ENCODE peak calls at places on chromosomes 13 and 19, in eight cellular contexts. One of them, this sample, is unnamed.
A peak's percentile ranks its signal among the peaks of the same experiment; 100 is the strongest.

GRCh38 chr19:17332677-17333581 is 1.7 kb downstream of the ANO8 start:
- DNase-seq in brain microvascular endothelial cell: no peak
- DNase-seq in GM19239: no peak
- DNase-seq in nucleus accumbens: no peak
- DNase-seq in KG1: no peak
- DNase-seq in stomach: no peak
- DNase-seq in ELR: peak; percentile 65
- DNase-seq in endothelial cell of umbilical vein: peak; percentile 45
- DNase-seq in this sample: no peak

GRCh38 chr19:29992233-29992867 is 50.3 kb downstream of the URI1 start:
- DNase-seq in brain microvascular endothelial cell: no peak
- DNase-seq in GM19239: no peak
- DNase-seq in nucleus accumbens: no peak
- DNase-seq in KG1: no peak
- DNase-seq in stomach: no peak
- DNase-seq in ELR: no peak
- DNase-seq in endothelial cell of umbilical vein: no peak
- DNase-seq in this sample: no peak

GRCh38 chr19:42216653-42217521 is 590 bp downstream of the DEDD2 start:
- DNase-seq in brain microvascular endothelial cell: peak; percentile 19
- DNase-seq in GM19239: no peak
- DNase-seq in nucleus accumbens: peak; percentile 64
- DNase-seq in KG1: no peak
- DNase-seq in stomach: peak; percentile 51
- DNase-seq in ELR: peak; percentile 58
- DNase-seq in endothelial cell of umbilical vein: peak; percentile 47
- DNase-seq in this sample: no peak

GRCh38 chr19:39212377-39212742 is 8.3 kb upstream of the SYCN start:
- DNase-seq in brain microvascular endothelial cell: peak; percentile 12
- DNase-seq in GM19239: no peak
- DNase-seq in nucleus accumbens: no peak
- DNase-seq in KG1: no peak
- DNase-seq in stomach: peak; percentile 59
- DNase-seq in ELR: peak; percentile 36
- DNase-seq in endothelial cell of umbilical vein: no peak
- DNase-seq in this sample: no peak

GRCh38 chr13:24212674-24213073 is 52.2 kb downstream of the SPATA13 start:
- DNase-seq in brain microvascular endothelial cell: no peak
- DNase-seq in GM19239: no peak
- DNase-seq in nucleus accumbens: no peak
- DNase-seq in KG1: no peak
- DNase-seq in stomach: no peak
- DNase-seq in ELR: no peak
- DNase-seq in endothelial cell of umbilical vein: no peak
- DNase-seq in this sample: no peak

GRCh38 chr19:2852598-2852997 is 11.3 kb downstream of the ZNF555 start:
- DNase-seq in brain microvascular endothelial cell: no peak
- DNase-seq in GM19239: no peak
- DNase-seq in nucleus accumbens: no peak
- DNase-seq in KG1: no peak
- DNase-seq in stomach: no peak
- DNase-seq in ELR: no peak
- DNase-seq in endothelial cell of umbilical vein: no peak
- DNase-seq in this sample: no peak

GRCh38 chr13:24097064-24097463 is 63.5 kb upstream of the SPATA13 start:
- DNase-seq in brain microvascular endothelial cell: no peak
- DNase-seq in GM19239: no peak
- DNase-seq in nucleus accumbens: no peak
- DNase-seq in KG1: no peak
- DNase-seq in stomach: no peak
- DNase-seq in ELR: peak; percentile 62
- DNase-seq in endothelial cell of umbilical vein: no peak
- DNase-seq in this sample: peak; percentile 38

GRCh38 chr19:3881272-3882040 is 971 bp downstream of the ATCAY start:
- DNase-seq in brain microvascular endothelial cell: no peak
- DNase-seq in GM19239: no peak
- DNase-seq in nucleus accumbens: no peak
- DNase-seq in KG1: no peak
- DNase-seq in stomach: no peak
- DNase-seq in ELR: peak; percentile 10
- DNase-seq in endothelial cell of umbilical vein: no peak
- DNase-seq in this sample: no peak

GRCh38 chr13:44894001-44894770 is 95.1 kb downstream of the NUFIP1 start:
- DNase-seq in brain microvascular endothelial cell: no peak
- DNase-seq in GM19239: no peak
- DNase-seq in nucleus accumbens: no peak
- DNase-seq in KG1: no peak
- DNase-seq in stomach: peak; percentile 38
- DNase-seq in ELR: no peak
- DNase-seq in endothelial cell of umbilical vein: no peak
- DNase-seq in this sample: no peak

GRCh38 chr19:34675250-34675649 is 1.7 kb downstream of the SCGB2B2 start:
- DNase-seq in brain microvascular endothelial cell: no peak
- DNase-seq in GM19239: no peak
- DNase-seq in nucleus accumbens: no peak
- DNase-seq in KG1: no peak
- DNase-seq in stomach: no peak
- DNase-seq in ELR: no peak
- DNase-seq in endothelial cell of umbilical vein: no peak
- DNase-seq in this sample: no peak

GRCh38 chr13:65532231-65532630 is 1697.9 kb downstream of the PCDH9 start:
- DNase-seq in brain microvascular endothelial cell: no peak
- DNase-seq in GM19239: no peak
- DNase-seq in nucleus accumbens: no peak
- DNase-seq in KG1: no peak
- DNase-seq in stomach: no peak
- DNase-seq in ELR: no peak
- DNase-seq in endothelial cell of umbilical vein: no peak
- DNase-seq in this sample: no peak

GRCh38 chr19:30719991-30720329 is 347.8 kb downstream of the ZNF536 start:
- DNase-seq in brain microvascular endothelial cell: no peak
- DNase-seq in GM19239: no peak
- DNase-seq in nucleus accumbens: no peak
- DNase-seq in KG1: no peak
- DNase-seq in stomach: no peak
- DNase-seq in ELR: no peak
- DNase-seq in endothelial cell of umbilical vein: no peak
- DNase-seq in this sample: no peak

GRCh38 chr19:19399733-19400438 is 5.6 kb upstream of the GATAD2A start:
- DNase-seq in brain microvascular endothelial cell: peak; percentile 17
- DNase-seq in GM19239: no peak
- DNase-seq in nucleus accumbens: no peak
- DNase-seq in KG1: no peak
- DNase-seq in stomach: no peak
- DNase-seq in ELR: peak; percentile 57
- DNase-seq in endothelial cell of umbilical vein: peak; percentile 38
- DNase-seq in this sample: no peak

GRCh38 chr13:111345682-111346081 is 25.2 kb downstream of the TEX29 start:
- DNase-seq in brain microvascular endothelial cell: no peak
- DNase-seq in GM19239: no peak
- DNase-seq in nucleus accumbens: no peak
- DNase-seq in KG1: no peak
- DNase-seq in stomach: no peak
- DNase-seq in ELR: no peak
- DNase-seq in endothelial cell of umbilical vein: no peak
- DNase-seq in this sample: no peak

GRCh38 chr13:109680288-109680687 is 106.1 kb downstream of the IRS2 start:
- DNase-seq in brain microvascular endothelial cell: no peak
- DNase-seq in GM19239: no peak
- DNase-seq in nucleus accumbens: no peak
- DNase-seq in KG1: no peak
- DNase-seq in stomach: no peak
- DNase-seq in ELR: no peak
- DNase-seq in endothelial cell of umbilical vein: no peak
- DNase-seq in this sample: no peak

GRCh38 chr19:41218615-41219507 is at the start of gene AXL:
- DNase-seq in brain microvascular endothelial cell: peak; percentile 83
- DNase-seq in GM19239: no peak
- DNase-seq in nucleus accumbens: peak; percentile 49
- DNase-seq in KG1: no peak
- DNase-seq in stomach: peak; percentile 39
- DNase-seq in ELR: peak; percentile 81
- DNase-seq in endothelial cell of umbilical vein: peak; percentile 73
- DNase-seq in this sample: peak; percentile 56

GRCh38 chr19:49555600-49556411 is 24.6 kb downstream of the NOSIP start:
- DNase-seq in brain microvascular endothelial cell: no peak
- DNase-seq in GM19239: no peak
- DNase-seq in nucleus accumbens: no peak
- DNase-seq in KG1: no peak
- DNase-seq in stomach: peak; percentile 54
- DNase-seq in ELR: peak; percentile 53
- DNase-seq in endothelial cell of umbilical vein: peak; percentile 30
- DNase-seq in this sample: no peak

GRCh38 chr19:30112666-30113065 is 170.6 kb downstream of the URI1 start:
- DNase-seq in brain microvascular endothelial cell: no peak
- DNase-seq in GM19239: no peak
- DNase-seq in nucleus accumbens: no peak
- DNase-seq in KG1: no peak
- DNase-seq in stomach: no peak
- DNase-seq in ELR: no peak
- DNase-seq in endothelial cell of umbilical vein: no peak
- DNase-seq in this sample: no peak

GRCh38 chr13:24861617-24862362 is 97.8 kb downstream of the RNF17 start:
- DNase-seq in brain microvascular endothelial cell: no peak
- DNase-seq in GM19239: no peak
- DNase-seq in nucleus accumbens: no peak
- DNase-seq in KG1: no peak
- DNase-seq in stomach: no peak
- DNase-seq in ELR: no peak
- DNase-seq in endothelial cell of umbilical vein: no peak
- DNase-seq in this sample: no peak